ENCODE peak calls at places on chromosomes 2 and 18, in nine cellular contexts. Z is MM.1S; N is H7; U is pancreas; K is foreskin fibroblast; V is SJSA1; Y is choroid plexus epithelial cell; D is CD8-positive, alpha-beta memory T cell; X is transverse colon. J is an unnamed sample.

GRCh38 chr2:46836295-46837111 is 79.1 kb downstream of the MCFD2 start:
- DNase-seq in D (no peak), N (no peak), U (no peak), Z (no peak), Y (peak), X (no peak), K (peak), V (no peak), J (no peak)

GRCh38 chr18:38450876-38451275 is 885.3 kb upstream of the CELF4 start:
- DNase-seq in Y (no peak), V (no peak), X (no peak), D (no peak), K (no peak), U (no peak), Z (no peak), N (no peak), J (peak)

GRCh38 chr2:205957452-205958154 is 128.4 kb downstream of the INO80D start:
- DNase-seq in Y (no peak), N (peak), X (peak), K (no peak), D (no peak), Z (no peak), U (no peak), V (no peak), J (no peak)

GRCh38 chr2:104923665-104924064 is 69.8 kb downstream of the POU3F3 start:
- DNase-seq in N (no peak), K (no peak), U (no peak), Z (peak), V (no peak), Y (no peak), X (no peak), D (no peak), J (no peak)

GRCh38 chr2:135573620-135574019 is 42.3 kb downstream of the R3HDM1 start:
- DNase-seq in D (no peak), Z (no peak), K (no peak), X (no peak), U (no peak), Y (peak), V (no peak), N (no peak), J (no peak)

GRCh38 chr2:85889648-85890281 is 975 bp upstream of the ST3GAL5 start:
- DNase-seq in Z (no peak), V (no peak), K (no peak), D (no peak), Y (no peak), N (no peak), U (peak), X (peak), J (peak)

GRCh38 chr2:128595763-128596452 is 277.2 kb upstream of the HS6ST1 start:
- DNase-seq in U (no peak), D (no peak), N (peak), V (peak), X (no peak), K (no peak), Y (no peak), Z (no peak), J (no peak)

GRCh38 chr2:203650860-203651613 is 55.4 kb upstream of the CD28 start:
- DNase-seq in D (no peak), Z (peak), Y (peak), X (peak), U (peak), V (no peak), N (no peak), K (peak), J (no peak)

GRCh38 chr2:219476605-219477578 is 21.8 kb upstream of the GMPPA start:
- DNase-seq in V (no peak), Y (no peak), K (no peak), U (no peak), X (no peak), N (peak), D (no peak), Z (no peak), J (peak)

GRCh38 chr2:55581435-55581834 is 36.0 kb downstream of the PPP4R3B start:
- DNase-seq in K (peak), Y (peak), V (no peak), D (no peak), X (no peak), Z (no peak), N (peak), U (no peak), J (no peak)

GRCh38 chr2:38076250-38076709 is 329 bp upstream of the CYP1B1 start:
- DNase-seq in N (peak), Y (peak), U (peak), X (peak), V (no peak), D (no peak), Z (peak), K (peak), J (peak)

GRCh38 chr2:162177301-162177700 is 25.3 kb upstream of the GCG start:
- DNase-seq in K (no peak), X (no peak), U (no peak), V (no peak), D (no peak), Z (no peak), Y (no peak), N (no peak), J (no peak)

GRCh38 chr2:9112079-9112721 is 94.4 kb upstream of the ASAP2 start:
- DNase-seq in Y (peak), V (peak), K (peak), N (no peak), X (no peak), U (no peak), Z (no peak), D (no peak), J (no peak)
- H3K4me3 ChIP-seq in Y (no peak), V (no peak), K (no peak), N (no peak), X (no peak), U (no peak), Z (no peak), D (no peak), J (no peak)

DNA sequence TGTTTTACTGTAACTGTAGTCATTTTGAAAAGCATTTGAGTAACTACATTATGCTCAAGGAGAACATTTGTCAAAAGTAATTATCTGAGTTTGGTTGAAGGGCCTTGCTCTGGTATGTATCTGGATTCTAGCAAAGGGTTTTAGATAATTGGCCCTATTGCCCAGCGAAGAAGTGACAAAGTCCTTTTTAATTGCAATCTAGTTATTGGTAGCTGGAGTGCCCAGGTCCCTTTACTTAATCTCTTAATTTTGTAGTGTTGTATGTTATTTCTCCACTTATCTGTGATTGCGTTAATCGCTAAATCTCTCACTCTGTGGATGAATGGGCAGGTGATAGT is 1.8 kb downstream of the ASXL3 start:
- DNase-seq in N (no peak), D (no peak), X (no peak), Z (no peak), K (no peak), Y (no peak), U (no peak), V (no peak), J (no peak)
- H3K4me3 ChIP-seq in N (no peak), D (no peak), X (no peak), Z (no peak), K (no peak), Y (no peak), U (peak), V (no peak), J (no peak)

GRCh38 chr2:172087780-172088244 is 2.5 kb downstream of the DLX1 start:
- DNase-seq in V (no peak), Z (no peak), K (no peak), D (no peak), U (no peak), X (no peak), Y (no peak), N (peak), J (no peak)
- H3K4me3 ChIP-seq in V (no peak), Z (no peak), K (no peak), D (no peak), U (no peak), X (no peak), Y (no peak), N (no peak), J (no peak)

GRCh38 chr2:66867038-66867380 is 432.1 kb downstream of the MEIS1 start:
- DNase-seq in X (no peak), Y (no peak), V (no peak), U (no peak), N (no peak), D (no peak), K (peak), Z (no peak), J (no peak)
- H3K4me3 ChIP-seq in X (no peak), Y (no peak), V (no peak), U (no peak), N (no peak), D (no peak), K (no peak), Z (no peak), J (no peak)

J was measured in WERI-Rb-1.